ENCODE peak calls at places on chromosomes 4 and X, in six cellular contexts. F is left ventricle myocardium inferior, I is small intestine, E is mucosa of descending colon, C is prostate gland, S is tibial nerve. M is an unnamed sample.

GRCh38 chr4:186029731-186030421 is 39.1 kb upstream of the TLR3 start:
- DNase-seq in F (peak; percentile 83), I (no peak), E (peak; percentile 58), C (peak; percentile 74), S (peak; percentile 31), M (no peak)

GRCh38 chrX:37405954-37406353 is 56.8 kb downstream of the PRRG1 start:
- DNase-seq in F (no peak), I (no peak), E (no peak), C (no peak), S (no peak), M (no peak)

GRCh38 chr4:38696697-38697096 is 32.7 kb downstream of the KLF3 start:
- DNase-seq in F (no peak), I (no peak), E (no peak), C (no peak), S (no peak), M (no peak)

GRCh38 chrX:23434356-23434884 is 99.8 kb downstream of the PTCHD1 start:
- DNase-seq in F (peak; percentile 77), I (peak; percentile 88), E (peak; percentile 61), C (peak; percentile 69), S (peak; percentile 68), M (no peak)

GRCh38 chr4:138053601-138054322 is 188.4 kb downstream of the SLC7A11 start:
- DNase-seq in F (no peak), I (no peak), E (no peak), C (no peak), S (no peak), M (peak; percentile 32)

GRCh38 chrX:138128025-138128671 is 562.2 kb downstream of the ZIC3 start:
- DNase-seq in F (no peak), I (peak; percentile 6), E (no peak), C (peak; percentile 4), S (peak; percentile 7), M (peak; percentile 8)

GRCh38 chrX:136687457-136687856 is 39.5 kb downstream of the CD40LG start:
- DNase-seq in F (no peak), I (no peak), E (no peak), C (no peak), S (no peak), M (no peak)

GRCh38 chrX:3160771-3161170 is 119.5 kb downstream of the ARSF start:
- DNase-seq in F (no peak), I (no peak), E (no peak), C (no peak), S (no peak), M (peak; percentile 10)

GRCh38 chrX:100662791-100663190 is 18.8 kb downstream of the SRPX2 start:
- DNase-seq in F (no peak), I (no peak), E (no peak), C (no peak), S (no peak), M (no peak)

GRCh38 chr4:175971393-175972179 is 94.1 kb upstream of the WDR17 start:
- DNase-seq in F (no peak), I (no peak), E (no peak), C (no peak), S (no peak), M (peak; percentile 15)

GRCh38 chr4:70743728-70744127 is 22.0 kb downstream of the RUFY3 start:
- DNase-seq in F (no peak), I (no peak), E (no peak), C (no peak), S (no peak), M (no peak)

GRCh38 chr4:152738812-152739211 is 40.7 kb downstream of the TIGD4 start:
- DNase-seq in F (no peak), I (peak; percentile 21), E (no peak), C (no peak), S (no peak), M (no peak)

GRCh38 chr4:35771571-35771970 is 472.7 kb downstream of the ARAP2 start:
- DNase-seq in F (no peak), I (no peak), E (no peak), C (no peak), S (no peak), M (no peak)

GRCh38 chr4:44320833-44321232 is 127.8 kb downstream of the KCTD8 start:
- DNase-seq in F (no peak), I (no peak), E (no peak), C (no peak), S (no peak), M (no peak)

GRCh38 chr4:74133786-74134499 is 24.0 kb upstream of the MTHFD2L start:
- DNase-seq in F (peak; percentile 48), I (peak; percentile 78), E (peak; percentile 68), C (peak; percentile 73), S (peak; percentile 89), M (peak; percentile 30)

GRCh38 chr4:96602661-96603060 is 762.8 kb downstream of the PDHA2 start:
- DNase-seq in F (no peak), I (no peak), E (no peak), C (no peak), S (no peak), M (no peak)

GRCh38 chr4:86300516-86300915 is 59.3 kb downstream of the MAPK10 start:
- DNase-seq in F (no peak), I (no peak), E (no peak), C (no peak), S (no peak), M (no peak)

GRCh38 chrX:108087792-108088191 is 3.5 kb downstream of the PSMD10 start:
- DNase-seq in F (no peak), I (no peak), E (no peak), C (no peak), S (no peak), M (no peak)

GRCh38 chrX:98379134-98379533 is 1495.4 kb downstream of the RPA4 start:
- DNase-seq in F (no peak), I (no peak), E (no peak), C (no peak), S (no peak), M (no peak)

GRCh38 chr4:173040200-173040599 is 128.4 kb upstream of the GALNT7 start:
- DNase-seq in F (no peak), I (peak; percentile 18), E (no peak), C (no peak), S (peak; percentile 9), M (no peak)

GRCh38 chrX:12929701-12930100 is 23.3 kb downstream of the TLR8 start:
- DNase-seq in F (no peak), I (no peak), E (no peak), C (no peak), S (no peak), M (no peak)

GRCh38 chr4:2868840-2869487 is 25.3 kb downstream of the ADD1 start:
- DNase-seq in F (no peak), I (no peak), E (no peak), C (no peak), S (no peak), M (no peak)
- H3K4me3 ChIP-seq in F (peak overlapping the region; percentile 59), I (no peak overlapping the region), E (no peak overlapping the region), C (no peak overlapping the region), S (no peak overlapping the region), M (peak overlapping the region; percentile 25)

DNA sequence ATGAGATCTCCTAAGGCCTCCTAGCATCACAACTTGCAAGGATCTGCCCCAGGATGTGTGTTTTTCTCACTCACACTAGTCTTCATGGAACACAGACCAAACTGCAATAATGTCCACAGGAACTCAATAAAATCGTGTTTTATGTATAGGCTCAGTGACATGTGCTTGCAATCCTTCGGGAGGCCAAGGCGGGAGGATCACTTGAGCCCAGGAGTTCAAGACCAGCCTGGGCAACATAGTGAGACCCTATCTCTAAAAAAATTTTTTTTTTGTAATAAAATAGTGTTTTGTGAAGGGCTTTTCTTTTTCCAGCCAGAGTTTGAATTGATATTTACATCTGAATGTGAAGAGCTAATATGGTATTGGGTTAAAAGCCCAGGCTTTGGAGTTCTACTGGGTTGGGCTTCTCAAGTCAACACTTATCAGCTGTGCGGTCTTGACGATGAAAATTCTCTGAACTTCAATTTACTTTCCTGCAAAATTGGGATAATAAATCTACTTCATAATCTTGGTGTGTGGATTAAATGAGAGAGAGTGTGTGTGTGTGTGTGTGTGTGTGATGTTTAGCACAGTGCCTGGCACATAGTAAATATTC is 38.7 kb upstream of the SETD7 start:
- DNase-seq in F (no peak), I (no peak), E (no peak), C (no peak), S (no peak), M (no peak)
- H3K36me3 ChIP-seq in F (no peaks in the 10 kb centered on the region), I (no peaks in the 10 kb centered on the region), E (no peaks in the 10 kb centered on the region), C (no peaks in the 10 kb centered on the region), S (no peaks in the 10 kb centered on the region), M (no peaks in the 10 kb centered on the region)

DNA sequence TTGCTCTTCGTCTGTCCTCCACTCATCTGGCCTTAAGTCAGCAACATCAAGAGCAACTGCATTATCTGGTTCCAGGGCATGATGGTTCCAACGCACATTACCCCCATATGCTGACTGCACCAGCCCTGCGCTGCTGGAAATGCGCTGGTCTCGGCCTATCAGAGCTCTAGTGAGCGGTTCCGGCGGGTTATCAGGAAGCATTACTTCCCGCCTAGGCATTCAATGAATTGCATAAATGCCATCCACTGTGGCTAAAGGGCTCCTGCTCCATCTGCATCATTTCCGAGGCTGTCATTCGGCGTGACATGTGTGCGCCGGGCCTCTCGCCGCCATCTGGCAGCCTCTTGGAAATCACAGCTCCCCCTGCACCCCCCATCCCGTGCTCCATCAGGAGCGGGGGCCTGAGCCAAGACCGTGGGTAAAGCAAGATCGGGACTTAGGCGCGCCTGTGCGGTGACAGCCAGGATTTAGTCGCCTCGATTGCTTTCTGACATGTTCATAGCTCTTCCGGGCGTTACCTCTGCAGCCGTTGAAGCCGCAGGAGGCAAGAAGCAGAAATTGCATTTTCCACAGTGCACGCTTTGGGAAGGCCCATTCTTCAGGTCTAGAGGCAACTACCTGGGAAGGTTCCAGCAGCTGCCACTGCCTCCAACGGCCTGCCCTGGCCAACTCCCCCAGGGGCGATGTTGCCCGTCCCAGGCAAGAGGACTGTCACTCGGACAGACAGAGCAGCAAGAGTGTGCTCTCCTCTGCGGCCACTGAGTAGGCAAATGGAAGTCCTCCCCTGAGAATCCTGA is 64.3 kb downstream of the SEPSECS start:
- DNase-seq in F (no peak), I (no peak), E (no peak), C (no peak), S (no peak), M (no peak)
- H3K4me3 ChIP-seq in F (no peak overlapping the region), I (no peak overlapping the region), E (no peak overlapping the region), C (no peak overlapping the region), S (no peak overlapping the region), M (no peak overlapping the region)

DNA sequence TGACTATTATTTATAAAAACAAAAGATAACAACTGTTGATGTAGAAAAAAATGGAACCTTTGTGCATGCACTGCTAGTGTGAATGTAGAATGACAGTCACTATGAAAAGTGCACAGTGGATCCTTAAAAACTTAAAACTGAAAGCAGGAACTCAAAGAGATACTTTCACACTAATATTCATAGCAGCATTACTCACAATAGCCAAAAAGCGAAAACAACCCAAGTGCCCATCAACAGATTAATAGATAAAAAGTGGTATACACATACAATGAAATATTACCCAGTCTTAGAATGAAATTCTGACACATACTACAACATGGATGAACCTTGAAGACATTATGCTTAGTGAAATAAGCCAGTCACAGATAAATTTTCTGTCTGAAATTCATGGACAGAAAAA is 23.8 kb downstream of the CENPC start:
- DNase-seq in F (no peak), I (no peak), E (no peak), C (no peak), S (no peak), M (no peak)
- H3K36me3 ChIP-seq in F (peaks cover 27% of the 10 kb centered on the region), I (peaks cover 2% of the 10 kb centered on the region), E (no peaks in the 10 kb centered on the region), C (no peaks in the 10 kb centered on the region), S (peaks cover 43% of the 10 kb centered on the region), M (no peaks in the 10 kb centered on the region)

DNA sequence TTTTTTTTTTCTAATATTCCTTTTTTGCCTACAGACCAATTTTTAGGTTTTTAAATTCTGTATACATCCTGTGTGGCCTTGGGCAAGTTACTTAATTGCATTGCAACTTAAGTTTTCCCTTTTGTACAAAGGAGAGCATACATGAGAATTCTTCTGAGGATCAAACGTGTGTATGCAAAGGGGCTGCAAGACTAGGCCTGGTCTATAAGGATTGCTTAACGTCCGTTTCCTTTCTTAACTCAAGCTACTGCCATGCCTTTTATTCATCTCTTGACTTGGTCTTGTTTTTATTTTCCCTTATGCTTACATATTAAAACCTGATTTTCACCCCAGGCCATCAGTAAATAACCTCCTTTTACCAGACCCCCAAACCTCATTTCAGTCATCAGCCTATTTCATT is 13.6 kb downstream of the RBPJ start:
- DNase-seq in F (no peak), I (no peak), E (no peak), C (no peak), S (no peak), M (no peak)
- H3K4me3 ChIP-seq in F (no peak overlapping the region), I (no peak overlapping the region), E (no peak overlapping the region), C (no peak overlapping the region), S (no peak overlapping the region), M (no peak overlapping the region)

M was measured in H7.